ENCODE peak calls at places on chromosome 11, in four cellular contexts. K is HFFc6, V is nephron progenitor cell, T is B cell. J is an unnamed sample.

GRCh38 chr11:40421187-40421586 is 1038.3 kb downstream of the LRRC4C start:
- DNase-seq in V (no peak), K (no peak), T (no peak), J (no peak)

GRCh38 chr11:117822031-117822521 is 2.5 kb downstream of the FXYD2 start:
- DNase-seq in T (peak), V (peak), K (no peak), J (no peak)

GRCh38 chr11:118615282-118615979 is 8.0 kb downstream of the PHLDB1 start:
- DNase-seq in T (no peak), V (peak), K (no peak), J (no peak)

GRCh38 chr11:101509911-101510310 is 73.9 kb downstream of the TRPC6 start:
- DNase-seq in T (no peak), V (no peak), K (no peak), J (no peak)

GRCh38 chr11:65295571-65296338 is 18.9 kb upstream of the CDC42EP2 start:
- DNase-seq in K (no peak), T (no peak), V (no peak), J (no peak)

GRCh38 chr11:83115551-83115950 is 41.4 kb upstream of the PCF11 start:
- DNase-seq in V (peak), T (no peak), K (no peak), J (no peak)

GRCh38 chr11:128890543-128891409 is at the start of gene KCNJ5:
- DNase-seq in T (no peak), V (peak), K (no peak), J (no peak)

GRCh38 chr11:95944623-95945022 is 20.7 kb upstream of the MTMR2 start:
- DNase-seq in T (no peak), K (no peak), V (no peak), J (no peak)

GRCh38 chr11:124886476-124886875 is 11.2 kb downstream of the ROBO4 start:
- DNase-seq in V (no peak), K (no peak), T (no peak), J (no peak)

GRCh38 chr11:73265853-73266643 is 6.1 kb upstream of the P2RY6 start:
- DNase-seq in K (no peak), V (peak), T (no peak), J (no peak)

GRCh38 chr11:102438311-102439062 is 14.1 kb downstream of the TMEM123 start:
- DNase-seq in V (no peak), T (no peak), K (no peak), J (no peak)

GRCh38 chr11:70483077-70483861 is 84.9 kb downstream of the CTTN start:
- DNase-seq in V (no peak), T (no peak), K (peak), J (no peak)

GRCh38 chr11:24759742-24760141 is 262.9 kb downstream of the LUZP2 start:
- DNase-seq in V (no peak), T (no peak), K (no peak), J (no peak)

GRCh38 chr11:15159085-15159484 is 44.4 kb downstream of the INSC start:
- DNase-seq in T (no peak), K (peak), V (no peak), J (no peak)

GRCh38 chr11:8019671-8020597 is 32.8 kb downstream of the EIF3F start:
- DNase-seq in K (peak), T (no peak), V (peak), J (no peak)

GRCh38 chr11:26688701-26689100 is 33.2 kb downstream of the SLC5A12 start:
- DNase-seq in V (no peak), T (no peak), K (no peak), J (no peak)

GRCh38 chr11:69166186-69167115 is 10.7 kb downstream of the SMIM38 start:
- DNase-seq in V (no peak), T (peak), K (peak), J (no peak)

GRCh38 chr11:94740975-94741707 is 27.0 kb upstream of the AMOTL1 start:
- DNase-seq in K (peak), T (no peak), V (peak), J (no peak)

GRCh38 chr11:19978668-19979518 is 181.4 kb downstream of the DBX1 start:
- DNase-seq in K (peak), V (no peak), T (no peak), J (no peak)

GRCh38 chr11:10197091-10197490 is 96.9 kb downstream of the SBF2 start:
- DNase-seq in K (peak), V (no peak), T (no peak), J (no peak)

GRCh38 chr11:125229006-125229405 is 64.5 kb downstream of the PKNOX2 start:
- DNase-seq in V (no peak), T (no peak), K (no peak), J (no peak)

GRCh38 chr11:134592391-134592990 is 180.4 kb upstream of the B3GAT1 start:
- DNase-seq in K (no peak), T (no peak), V (peak), J (peak)

GRCh38 chr11:57936050-57936418 is 87.6 kb upstream of the OR9Q1 start:
- DNase-seq in V (no peak), K (no peak), T (no peak), J (no peak)

GRCh38 chr11:2892215-2893020 is 6.8 kb upstream of the CDKN1C start:
- DNase-seq in T (no peak), V (peak), K (peak), J (peak)

GRCh38 chr11:40867991-40868685 is 591.3 kb downstream of the LRRC4C start:
- DNase-seq in T (no peak), V (no peak), K (no peak), J (no peak)

GRCh38 chr11:108705061-108705460 is 40.2 kb downstream of the DDX10 start:
- DNase-seq in K (no peak), T (no peak), V (no peak), J (no peak)

GRCh38 chr11:6812391-6813005 is 13.0 kb upstream of the OR6A2 start:
- DNase-seq in V (peak), K (peak), T (peak), J (no peak)

GRCh38 chr11:3202759-3203158 is 15.9 kb downstream of the MRGPRG start:
- DNase-seq in V (peak), K (no peak), T (no peak), J (no peak)

GRCh38 chr11:117953029-117953671 is 23.9 kb upstream of the TMPRSS13 start:
- DNase-seq in V (no peak), T (no peak), K (no peak), J (no peak)

GRCh38 chr11:134292661-134293060 is 16.5 kb downstream of the GLB1L3 start:
- DNase-seq in T (no peak), V (no peak), K (no peak), J (no peak)

GRCh38 chr11:63762662-63763505 is 5.7 kb downstream of the ZFTA start:
- DNase-seq in K (no peak), V (peak), T (no peak), J (no peak)

GRCh38 chr11:58334708-58335107 is 24.2 kb downstream of the OR5B17 start:
- DNase-seq in K (peak), T (no peak), V (no peak), J (no peak)

GRCh38 chr11:14384338-14384737 is 25.4 kb upstream of the RRAS2 start:
- DNase-seq in V (no peak), K (peak), T (no peak), J (no peak)

GRCh38 chr11:125802387-125802786 is 14.5 kb downstream of the PATE3 start:
- DNase-seq in K (no peak), V (no peak), T (no peak), J (no peak)

GRCh38 chr11:64786308-64786707 is 8.0 kb upstream of the SF1 start:
- DNase-seq in T (no peak), K (no peak), V (no peak), J (no peak)

GRCh38 chr11:123532131-123532530 is 102.1 kb downstream of the GRAMD1B start:
- DNase-seq in K (no peak), V (no peak), T (no peak), J (no peak)

DNA sequence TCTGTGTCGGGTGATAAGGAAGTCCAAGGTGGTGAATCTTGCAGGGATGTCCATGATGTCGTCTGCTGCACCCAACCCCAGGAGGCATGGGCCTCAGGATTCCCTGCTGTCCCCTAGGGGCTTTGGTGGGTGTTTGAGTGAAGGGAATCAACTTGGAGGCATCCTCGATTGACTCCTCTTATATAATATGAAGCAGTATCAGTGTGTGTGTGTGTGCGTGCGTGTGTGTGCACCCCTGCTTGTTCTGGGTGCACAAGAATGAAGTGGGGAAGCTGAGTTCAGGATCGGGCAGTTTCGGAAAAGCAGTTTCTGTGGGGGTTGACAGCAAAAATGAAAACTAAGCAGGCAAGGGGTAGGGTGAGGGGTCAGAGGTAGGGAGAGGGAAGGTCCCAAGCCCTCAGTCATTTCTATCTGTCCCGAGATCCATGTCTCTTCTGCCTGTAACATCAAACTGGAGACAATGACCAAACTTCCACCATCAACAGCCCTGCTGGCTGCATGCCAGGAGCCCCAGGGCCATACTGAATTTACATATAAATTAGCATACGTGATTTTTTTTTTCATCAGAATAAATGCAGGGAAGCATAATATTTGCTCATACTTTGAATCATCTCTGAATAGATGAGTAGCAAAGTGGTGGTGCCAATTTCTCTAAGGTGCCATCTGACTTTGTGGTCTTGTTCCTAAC is 2.0 kb downstream of the NTM start:
- DNase-seq in K (no peak), T (no peak), V (no peak), J (no peak)
- TF ChIP-seq CTCF in K (no peak), T (no peak), V (no peak), J (no peak)

GRCh38 chr11:88886796-88887195 is 179.0 kb downstream of the GRM5 start:
- DNase-seq in V (peak), T (no peak), K (peak), J (no peak)
- TF ChIP-seq CTCF in V (peak), T (no peak), K (peak), J (peak)

DNA sequence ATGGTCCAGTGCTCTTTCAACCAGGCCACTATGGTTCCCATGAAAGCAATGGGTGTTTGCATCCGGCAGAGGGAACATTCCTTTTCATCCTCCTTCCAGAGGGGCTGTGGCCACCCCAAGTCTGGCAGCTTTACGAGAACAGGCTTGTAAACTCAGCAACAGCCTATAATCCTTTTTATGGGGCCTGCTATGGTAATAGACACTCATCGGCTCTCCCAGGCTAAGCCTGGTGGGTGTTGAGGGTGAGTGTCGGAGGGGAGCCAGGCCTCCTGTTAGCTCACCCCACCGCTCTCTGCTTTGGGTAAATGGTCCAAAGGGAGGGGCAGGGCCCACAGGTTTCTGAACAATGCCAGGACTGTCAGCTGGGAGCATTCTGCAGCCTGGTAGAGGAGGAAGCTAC is 111.6 kb upstream of the CD82 start:
- DNase-seq in V (no peak), T (no peak), K (no peak), J (no peak)
- TF ChIP-seq CTCF in V (no peak), T (no peak), K (no peak), J (no peak)

DNA sequence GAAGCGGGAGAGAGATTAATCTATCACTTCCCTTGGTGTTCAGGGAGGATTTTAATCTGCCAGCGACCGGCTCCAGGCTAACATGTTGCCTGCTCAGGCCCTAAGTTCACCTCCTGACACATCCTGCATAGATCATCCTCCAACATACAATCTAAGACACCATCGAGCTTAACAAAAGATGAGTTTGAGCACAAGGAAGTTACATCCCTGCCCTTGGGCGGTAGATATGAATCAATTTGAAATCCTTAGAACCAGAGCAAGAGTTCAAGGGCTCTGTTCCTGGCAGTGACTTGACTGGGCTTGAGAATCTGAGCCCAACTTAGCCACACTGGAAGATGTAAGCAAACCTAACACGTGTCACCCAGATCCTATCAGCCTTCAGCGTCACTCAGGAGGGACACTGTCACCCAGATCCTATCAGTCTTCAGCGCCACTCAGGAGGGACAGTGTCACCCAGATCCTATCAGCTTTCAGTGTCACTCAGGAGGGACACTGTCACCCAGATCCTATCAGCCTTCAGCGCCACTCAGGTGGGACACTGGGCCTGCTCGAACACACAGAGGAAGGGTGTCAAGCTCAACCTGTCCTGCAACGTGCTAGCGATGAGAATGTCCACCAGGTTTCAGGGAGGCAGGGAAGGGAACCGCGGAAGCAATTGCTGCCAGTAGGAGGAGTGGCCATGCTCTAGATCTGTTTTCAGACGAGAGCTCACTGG is 32.7 kb upstream of the CTSD start:
- DNase-seq in K (no peak), V (no peak), T (no peak), J (no peak)
- TF ChIP-seq CTCF in K (no peak), V (no peak), T (no peak), J (no peak)

DNA sequence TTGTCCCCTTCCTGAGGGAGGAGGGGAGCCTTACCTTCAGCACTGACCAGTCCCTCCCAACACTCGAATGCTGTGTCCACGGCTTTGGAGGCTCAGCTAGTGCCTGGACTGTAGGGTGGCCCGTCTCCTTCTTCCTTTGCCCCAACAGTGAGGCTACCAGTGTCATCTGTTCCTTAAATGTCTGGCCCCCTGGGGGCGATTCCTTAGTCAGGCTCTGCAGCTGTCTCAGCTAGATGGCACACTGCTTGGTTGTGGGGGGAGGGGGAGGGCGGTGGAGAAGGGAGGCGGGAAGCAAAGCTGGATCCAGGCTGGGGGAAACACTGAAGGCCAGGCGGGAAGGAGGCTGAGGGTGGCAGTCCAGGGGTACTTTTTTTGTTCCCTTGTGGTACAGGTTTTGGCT is at the start of gene IGSF22:
- DNase-seq in K (no peak), T (no peak), V (no peak), J (no peak)
- TF ChIP-seq CTCF in K (no peak), T (no peak), V (no peak), J (no peak)

DNA sequence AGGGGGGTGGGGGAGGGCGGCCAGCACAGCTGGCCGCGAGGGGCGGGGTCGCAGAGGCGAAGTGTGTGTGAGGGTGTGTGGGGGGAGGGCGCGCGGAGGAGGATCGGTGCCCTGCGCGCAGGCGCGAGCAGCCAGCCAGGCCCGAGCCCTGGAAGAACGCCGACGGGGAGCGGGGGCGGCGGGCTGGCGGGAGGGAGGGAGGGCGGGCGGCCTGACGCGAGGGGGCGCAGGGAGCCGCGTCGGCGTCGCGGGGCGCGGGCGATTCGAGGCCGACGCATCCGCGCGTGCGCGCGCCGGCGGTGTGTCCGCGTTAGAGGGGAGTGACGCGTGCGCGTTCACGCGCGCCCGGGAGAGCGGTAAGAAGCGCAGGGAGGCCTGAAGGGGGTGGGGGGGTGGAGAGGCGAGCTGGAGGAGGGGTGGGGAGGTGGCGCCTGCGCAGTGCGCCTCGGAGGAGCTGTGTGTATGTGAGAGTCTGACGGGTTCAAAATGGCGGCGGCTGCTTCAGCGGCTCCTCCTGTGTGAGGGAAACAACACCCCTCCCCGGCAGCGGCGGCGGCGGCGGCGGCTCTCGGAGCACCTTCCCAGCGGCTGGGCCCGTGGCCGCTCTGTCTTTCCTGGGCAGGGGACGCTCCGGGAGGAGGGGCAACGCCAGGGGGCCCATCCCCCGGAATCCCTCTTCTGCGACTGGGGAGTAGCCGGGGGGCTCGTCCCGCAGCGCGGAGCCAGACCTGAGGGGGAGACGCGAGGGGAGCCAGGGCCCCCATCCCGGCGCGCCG is at the start of gene KDM2A:
- DNase-seq in V (peak), T (peak), K (peak), J (peak)
- TF ChIP-seq CTCF in V (no peak), T (peak), K (peak), J (peak)

GRCh38 chr11:130371004-130371590 is 56.4 kb upstream of the ZBTB44 start:
- DNase-seq in V (no peak), T (no peak), K (no peak), J (no peak)

GRCh38 chr11:130369713-130370112 is 55.0 kb upstream of the ZBTB44 start:
- DNase-seq in T (no peak), K (no peak), V (no peak), J (no peak)

DNA sequence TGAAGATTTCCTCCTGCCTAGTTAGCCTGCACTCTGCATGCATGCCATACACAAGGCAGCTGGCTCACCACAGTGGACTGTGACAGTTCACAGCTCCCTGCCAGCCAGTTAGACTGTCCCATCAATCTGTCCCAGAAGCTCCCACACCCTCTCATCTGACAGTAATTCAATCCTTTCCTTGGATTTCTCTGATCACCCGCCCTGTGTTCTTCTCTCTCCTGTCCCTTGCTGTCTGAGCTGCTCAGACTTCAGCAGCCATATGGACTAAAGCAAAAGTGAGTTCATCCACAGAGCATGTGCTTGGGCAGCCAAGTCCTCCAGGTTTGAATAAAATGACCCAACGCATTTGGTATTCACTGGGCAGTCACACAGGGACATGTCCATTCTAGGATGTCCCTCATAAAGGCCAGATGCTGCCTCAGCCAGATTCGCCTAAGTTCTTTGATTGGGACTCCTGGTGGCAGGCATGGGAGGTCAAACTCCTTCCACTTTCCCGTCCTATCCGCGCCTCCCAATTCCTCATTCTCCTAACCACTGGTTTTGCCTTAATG is 54.5 kb upstream of the ZBTB44 start:
- DNase-seq in K (no peak), T (no peak), V (peak), J (no peak)
- TF ChIP-seq CTCF in K (no peak), T (no peak), V (no peak), J (no peak)